ENCODE peak calls at places on chromosomes 7 and 10, in five cellular contexts. W, V, X, B and S are unnamed samples.

GRCh38 chr10:70600512-70601395 is 1.8 kb downstream of the PRF1 start:
- DNase-seq in W (no peak), X (peak; percentile 43), B (no peak), V (no peak), S (no peak)

GRCh38 chr7:21497072-21497471 is 45.8 kb upstream of the DNAH11 start:
- DNase-seq in X (no peak), B (peak; percentile 53), W (no peak), V (no peak), S (peak; percentile 5)

GRCh38 chr10:34922138-34922537 is 107.0 kb upstream of the PARD3 start:
- DNase-seq in W (no peak), B (no peak), V (no peak), X (no peak), S (no peak)

GRCh38 chr7:54995631-54996340 is 23.0 kb upstream of the EGFR start:
- DNase-seq in W (no peak), V (no peak), B (peak; percentile 65), X (no peak), S (peak; percentile 46)

GRCh38 chr10:70078329-70078728 is 25.7 kb downstream of the MACROH2A2 start:
- DNase-seq in W (no peak), B (no peak), X (no peak), V (no peak), S (no peak)

GRCh38 chr10:96789571-96790108 is 42.5 kb upstream of the LCOR start:
- DNase-seq in V (peak; percentile 14), W (no peak), B (no peak), X (peak; percentile 78), S (peak; percentile 41)

GRCh38 chr7:136528329-136528728 is 340.1 kb upstream of the CHRM2 start:
- DNase-seq in V (no peak), X (no peak), B (peak; percentile 27), W (no peak), S (peak; percentile 92)

GRCh38 chr10:5948999-5949759 is 28.2 kb downstream of the IL15RA start:
- DNase-seq in V (peak; percentile 15), W (peak; percentile 76), B (peak; percentile 26), X (peak; percentile 80), S (peak; percentile 57)

GRCh38 chr7:148287538-148287937 is 303.0 kb upstream of the C7orf33 start:
- DNase-seq in X (no peak), W (no peak), B (no peak), V (no peak), S (no peak)

GRCh38 chr7:44280993-44281721 is 44.2 kb downstream of the CAMK2B start:
- DNase-seq in V (no peak), B (no peak), W (peak; percentile 22), X (peak; percentile 42), S (no peak)

GRCh38 chr7:126699707-126700106 is 553.0 kb downstream of the GRM8 start:
- DNase-seq in X (no peak), V (no peak), B (no peak), W (no peak), S (no peak)

GRCh38 chr10:104029528-104029875 is 56.2 kb downstream of the COL17A1 start:
- DNase-seq in X (no peak), B (no peak), V (no peak), W (no peak), S (no peak)

GRCh38 chr10:119908201-119908600 is 15.7 kb downstream of the SEC23IP start:
- DNase-seq in W (no peak), X (no peak), B (no peak), V (no peak), S (no peak)

GRCh38 chr7:2876031-2876862 is 32.1 kb upstream of the GNA12 start:
- DNase-seq in W (no peak), X (no peak), B (peak; percentile 90), V (no peak), S (peak; percentile 26)

GRCh38 chr7:158035343-158035742 is 552.3 kb downstream of the PTPRN2 start:
- DNase-seq in V (no peak), B (no peak), X (peak; percentile 7), W (no peak), S (no peak)

GRCh38 chr7:152887779-152888178 is 128.2 kb downstream of the ACTR3B start:
- DNase-seq in X (no peak), V (no peak), B (no peak), W (no peak), S (no peak)

GRCh38 chr7:27438878-27439589 is 196.4 kb downstream of the EVX1 start:
- DNase-seq in W (no peak), B (no peak), X (no peak), V (no peak), S (no peak)

GRCh38 chr10:118448744-118449143 is 106.6 kb upstream of the FAM204A start:
- DNase-seq in W (no peak), X (no peak), B (no peak), V (no peak), S (no peak)

GRCh38 chr10:17041626-17042520 is 87.7 kb downstream of the CUBN start:
- DNase-seq in B (no peak), W (no peak), V (no peak), X (no peak), S (no peak)

GRCh38 chr7:159226303-159226702 is 81.6 kb upstream of the VIPR2 start:
- DNase-seq in B (no peak), X (no peak), W (no peak), V (no peak), S (no peak)

GRCh38 chr10:112724404-112724991 is 225.5 kb upstream of the TCF7L2 start:
- DNase-seq in X (peak; percentile 41), V (no peak), B (peak; percentile 75), W (no peak), S (no peak)

GRCh38 chr10:113059001-113059780 is 109.1 kb downstream of the TCF7L2 start:
- DNase-seq in X (no peak), B (no peak), W (peak; percentile 24), V (no peak), S (peak; percentile 75)

DNA sequence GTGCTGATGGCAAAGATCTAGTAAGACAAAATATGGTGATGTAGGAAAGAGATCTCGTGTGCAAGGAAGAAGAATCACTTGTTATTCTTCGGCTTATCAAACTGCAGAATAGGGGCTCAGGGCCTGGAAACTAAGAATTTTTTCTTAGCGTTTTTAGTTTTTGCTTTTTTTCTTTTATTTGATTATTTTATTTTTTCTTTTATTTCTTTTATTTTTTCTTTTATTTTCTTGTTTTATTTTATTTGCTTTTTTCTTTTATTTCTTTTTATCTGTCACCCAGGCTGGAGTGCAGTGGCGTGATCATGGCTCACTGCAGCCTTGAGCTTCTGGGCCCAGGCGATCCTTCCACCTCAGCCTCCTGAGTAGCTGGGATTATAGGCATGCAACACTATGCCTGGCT is 70.0 kb downstream of the ATRNL1 start:
- DNase-seq in X (no peak), W (no peak), B (no peak), V (no peak), S (no peak)
- H2BK12ac ChIP-seq in X (no peak overlapping the region), W (no peak overlapping the region), B (no peak overlapping the region), V (no peak overlapping the region), S (no peak overlapping the region)

GRCh38 chr10:63206576-63206975 is 73.4 kb downstream of the NRBF2 start:
- DNase-seq in X (no peak), B (no peak), W (no peak), V (no peak), S (no peak)

GRCh38 chr10:63206997-63207952 is 74.1 kb downstream of the NRBF2 start:
- DNase-seq in W (no peak), X (no peak), B (peak; percentile 15), V (no peak), S (peak; percentile 47)

GRCh38 chr10:63210611-63211196 is 77.6 kb downstream of the NRBF2 start:
- DNase-seq in X (no peak), W (no peak), B (no peak), V (no peak), S (no peak)

GRCh38 chr10:63208981-63209380 is 75.9 kb downstream of the NRBF2 start:
- DNase-seq in X (no peak), B (no peak), W (no peak), V (no peak), S (peak; percentile 45)

DNA sequence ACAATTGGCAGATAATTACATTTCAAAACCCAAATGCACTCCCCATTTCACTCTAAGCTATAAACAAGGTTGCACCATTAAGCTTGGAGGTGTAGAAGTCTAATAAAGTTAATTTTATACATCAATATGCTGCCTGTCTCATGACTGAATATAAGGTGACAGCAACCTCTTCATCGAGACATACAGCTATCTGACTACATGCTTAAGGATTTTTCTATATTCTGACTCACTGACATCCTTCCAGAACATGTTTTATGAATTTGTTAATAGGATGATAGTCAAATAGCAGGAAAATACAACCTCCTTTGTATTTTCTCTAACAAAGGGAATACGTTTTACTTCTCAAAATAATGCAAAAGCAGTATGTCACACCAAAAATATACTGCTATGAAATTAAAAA is 76.6 kb downstream of the NRBF2 start:
- DNase-seq in X (no peak), V (no peak), B (no peak), W (no peak), S (no peak)
- H3K4me1 ChIP-seq in X (peaks cover 28% of the 10 kb centered on the region), V (peaks cover 15% of the 10 kb centered on the region), B (no peaks in the 10 kb centered on the region), W (peaks cover 8% of the 10 kb centered on the region), S (peaks cover 2% of the 10 kb centered on the region)

DNA sequence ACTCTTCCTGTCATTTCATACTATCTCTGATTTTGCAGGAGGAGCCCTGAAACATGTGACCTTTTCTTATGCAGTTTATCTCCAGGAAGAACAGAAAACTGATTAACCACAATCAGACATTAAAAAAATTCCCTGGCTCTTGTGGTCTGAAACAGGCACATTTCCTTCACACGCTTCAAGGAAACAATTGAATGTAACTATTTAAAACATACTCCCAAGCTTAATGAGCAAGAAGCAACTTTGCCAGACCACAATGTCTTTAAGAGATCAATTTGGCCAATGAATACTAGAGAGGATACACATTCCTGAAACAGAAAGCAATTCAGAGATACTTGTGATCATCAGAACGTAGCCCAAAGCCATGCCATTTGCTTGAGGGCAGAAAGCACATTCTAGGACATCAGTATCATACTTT is 65.8 kb downstream of the PIP4K2A start:
- DNase-seq in B (peak; percentile 76), V (no peak), X (no peak), W (no peak), S (peak; percentile 79)
- H3K79me1 ChIP-seq in B (peaks cover 9% of the 10 kb centered on the region), V (no peaks in the 10 kb centered on the region), X (peaks cover 12% of the 10 kb centered on the region), W (no peaks in the 10 kb centered on the region), S (peaks cover 26% of the 10 kb centered on the region)

GRCh38 chr10:32148864-32149256 is 92.6 kb upstream of the KIF5B start:
- DNase-seq in B (no peak), V (no peak), W (no peak), X (no peak), S (no peak)

GRCh38 chr10:32144817-32145688 is 88.8 kb upstream of the KIF5B start:
- DNase-seq in B (no peak), W (no peak), V (no peak), X (no peak), S (no peak)

GRCh38 chr10:32146166-32146565 is 89.9 kb upstream of the KIF5B start:
- DNase-seq in B (no peak), V (no peak), W (no peak), X (no peak), S (no peak)

GRCh38 chr10:32149257-32149955 is 93.2 kb upstream of the KIF5B start:
- DNase-seq in X (no peak), W (no peak), B (peak; percentile 95), V (no peak), S (peak; percentile 75)

GRCh38 chr10:32147730-32148129 is 91.5 kb upstream of the KIF5B start:
- DNase-seq in B (no peak), V (no peak), W (no peak), X (no peak), S (no peak)
- H2BK12ac ChIP-seq in B (no peak overlapping the region), V (no peak overlapping the region), W (no peak overlapping the region), X (no peak overlapping the region), S (no peak overlapping the region)

DNA sequence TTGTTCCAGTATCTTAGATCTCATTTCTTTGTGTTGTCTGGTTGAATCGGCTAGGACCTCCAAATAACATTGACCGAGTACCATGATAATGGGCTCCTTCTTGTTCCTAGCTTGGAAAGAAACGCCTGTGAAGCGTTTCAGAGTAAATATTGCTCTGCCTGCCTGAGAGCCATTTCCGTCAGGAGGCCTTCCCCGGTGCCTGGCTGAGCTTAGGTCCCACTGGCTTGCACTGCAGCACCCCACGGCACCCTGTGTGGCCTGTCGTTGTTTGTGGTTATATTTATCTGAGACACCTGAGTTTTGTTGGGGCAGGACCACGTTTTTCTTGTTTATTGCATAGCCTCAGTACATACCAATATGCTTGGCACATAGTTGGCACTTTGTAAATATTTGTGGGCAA is 17.8 kb downstream of the FOXK1 start:
- DNase-seq in B (no peak), X (no peak), W (no peak), V (no peak), S (no peak)
- H3K4me1 ChIP-seq in B (peaks cover 11% of the 10 kb centered on the region), X (no peaks in the 10 kb centered on the region), W (no peaks in the 10 kb centered on the region), V (peaks cover 7% of the 10 kb centered on the region), S (peaks cover 30% of the 10 kb centered on the region)